ENCODE peak calls at places on chromosomes 13 and 19, in four cellular contexts. One of them, this sample, is unnamed. For H3K4me1, the result is how much of the 10 kb centered on the place peaks cover.

GRCh38 chr13:75308222-75308621 is 173.7 kb downstream of the TBC1D4 start:
- DNase-seq in endothelial cell of umbilical vein: no peak
- DNase-seq in IMR-90: peak
- DNase-seq in neuronal stem cell: no peak
- DNase-seq in this sample: no peak

GRCh38 chr19:45151821-45152503 is 8.8 kb downstream of the NKPD1 start:
- DNase-seq in IMR-90: no peak
- DNase-seq in neuronal stem cell: no peak
- DNase-seq in endothelial cell of umbilical vein: no peak
- DNase-seq in this sample: no peak

GRCh38 chr19:6066661-6067646 is 43.3 kb downstream of the RFX2 start:
- DNase-seq in endothelial cell of umbilical vein: peak
- DNase-seq in IMR-90: peak
- DNase-seq in neuronal stem cell: peak
- DNase-seq in this sample: peak

GRCh38 chr19:40707615-40708014 is 9.1 kb downstream of the COQ8B start:
- DNase-seq in IMR-90: no peak
- DNase-seq in endothelial cell of umbilical vein: no peak
- DNase-seq in neuronal stem cell: no peak
- DNase-seq in this sample: no peak

GRCh38 chr13:44575035-44575434 is 1.1 kb downstream of the TSC22D1 start:
- DNase-seq in IMR-90: no peak
- DNase-seq in neuronal stem cell: no peak
- DNase-seq in endothelial cell of umbilical vein: no peak
- DNase-seq in this sample: no peak

GRCh38 chr19:51325161-51325979 is 13.9 kb downstream of the IGLON5 start:
- DNase-seq in neuronal stem cell: no peak
- DNase-seq in IMR-90: no peak
- DNase-seq in endothelial cell of umbilical vein: no peak
- DNase-seq in this sample: no peak

GRCh38 chr13:107271226-107271625 is 703.3 kb upstream of the ARGLU1 start:
- DNase-seq in endothelial cell of umbilical vein: peak
- DNase-seq in IMR-90: peak
- DNase-seq in neuronal stem cell: no peak
- DNase-seq in this sample: peak

GRCh38 chr13:76992548-76993001 is 694 bp downstream of the CLN5 start:
- DNase-seq in endothelial cell of umbilical vein: peak
- DNase-seq in neuronal stem cell: peak
- DNase-seq in IMR-90: peak
- DNase-seq in this sample: peak

GRCh38 chr19:5974721-5975387 is 3.1 kb downstream of the RANBP3 start:
- DNase-seq in IMR-90: peak
- DNase-seq in neuronal stem cell: no peak
- DNase-seq in endothelial cell of umbilical vein: no peak
- DNase-seq in this sample: no peak

GRCh38 chr19:17718467-17718987 is 753 bp upstream of the MAP1S start:
- DNase-seq in IMR-90: no peak
- DNase-seq in neuronal stem cell: no peak
- DNase-seq in endothelial cell of umbilical vein: no peak
- DNase-seq in this sample: no peak

GRCh38 chr13:94731028-94731427 is 18.7 kb upstream of the SOX21 start:
- DNase-seq in neuronal stem cell: no peak
- DNase-seq in IMR-90: no peak
- DNase-seq in endothelial cell of umbilical vein: no peak
- DNase-seq in this sample: no peak

GRCh38 chr19:33377586-33378475 is 4.3 kb downstream of the CEBPG start:
- DNase-seq in endothelial cell of umbilical vein: peak
- DNase-seq in IMR-90: no peak
- DNase-seq in neuronal stem cell: no peak
- DNase-seq in this sample: no peak

GRCh38 chr13:24301434-24301833 is 7.9 kb upstream of the C1QTNF9 start:
- DNase-seq in IMR-90: no peak
- DNase-seq in endothelial cell of umbilical vein: no peak
- DNase-seq in neuronal stem cell: no peak
- DNase-seq in this sample: no peak

GRCh38 chr13:110610955-110611595 is 4.3 kb upstream of the NAXD start:
- DNase-seq in IMR-90: peak
- DNase-seq in neuronal stem cell: no peak
- DNase-seq in endothelial cell of umbilical vein: no peak
- DNase-seq in this sample: no peak

GRCh38 chr13:40536443-40537113 is 129.9 kb downstream of the FOXO1 start:
- DNase-seq in IMR-90: no peak
- DNase-seq in neuronal stem cell: no peak
- DNase-seq in endothelial cell of umbilical vein: peak
- DNase-seq in this sample: no peak

GRCh38 chr19:17645339-17645963 is 42.7 kb downstream of the UNC13A start:
- DNase-seq in IMR-90: no peak
- DNase-seq in neuronal stem cell: no peak
- DNase-seq in endothelial cell of umbilical vein: no peak
- DNase-seq in this sample: no peak

GRCh38 chr19:16581145-16581970 is 9.1 kb upstream of the SLC35E1 start:
- DNase-seq in endothelial cell of umbilical vein: no peak
- DNase-seq in neuronal stem cell: no peak
- DNase-seq in IMR-90: no peak
- DNase-seq in this sample: no peak

GRCh38 chr13:109687559-109688448 is 98.6 kb downstream of the IRS2 start:
- DNase-seq in neuronal stem cell: no peak
- DNase-seq in IMR-90: no peak
- DNase-seq in endothelial cell of umbilical vein: no peak
- DNase-seq in this sample: no peak

GRCh38 chr13:25214371-25215252 is 42.5 kb upstream of the AMER2 start:
- DNase-seq in IMR-90: peak
- DNase-seq in endothelial cell of umbilical vein: no peak
- DNase-seq in neuronal stem cell: no peak
- DNase-seq in this sample: no peak

GRCh38 chr13:75139291-75139690 is 342.7 kb downstream of the TBC1D4 start:
- DNase-seq in endothelial cell of umbilical vein: no peak
- DNase-seq in neuronal stem cell: no peak
- DNase-seq in IMR-90: peak
- DNase-seq in this sample: peak

GRCh38 chr13:71962735-71963134 is 95.7 kb upstream of the DACH1 start:
- DNase-seq in endothelial cell of umbilical vein: no peak
- DNase-seq in IMR-90: no peak
- DNase-seq in neuronal stem cell: no peak
- DNase-seq in this sample: no peak

GRCh38 chr19:4083677-4084546 is 17.2 kb upstream of the ZBTB7A start:
- DNase-seq in IMR-90: no peak
- DNase-seq in neuronal stem cell: no peak
- DNase-seq in endothelial cell of umbilical vein: no peak
- DNase-seq in this sample: no peak

GRCh38 chr19:15156391-15156790 is 44.4 kb downstream of the NOTCH3 start:
- DNase-seq in IMR-90: no peak
- DNase-seq in neuronal stem cell: no peak
- DNase-seq in endothelial cell of umbilical vein: no peak
- DNase-seq in this sample: no peak

GRCh38 chr19:55165952-55166529 is 372 bp downstream of the DNAAF3 start:
- DNase-seq in endothelial cell of umbilical vein: peak
- DNase-seq in neuronal stem cell: peak
- DNase-seq in IMR-90: peak
- DNase-seq in this sample: peak

GRCh38 chr13:70087247-70087646 is 20.4 kb upstream of the ATXN8OS start:
- DNase-seq in IMR-90: no peak
- DNase-seq in neuronal stem cell: no peak
- DNase-seq in endothelial cell of umbilical vein: no peak
- DNase-seq in this sample: no peak

GRCh38 chr13:98447881-98448641 is 128.8 kb downstream of the STK24 start:
- DNase-seq in endothelial cell of umbilical vein: peak
- DNase-seq in neuronal stem cell: peak
- DNase-seq in IMR-90: no peak
- DNase-seq in this sample: no peak

GRCh38 chr13:41053384-41053826 is 7.9 kb upstream of the WBP4 start:
- DNase-seq in endothelial cell of umbilical vein: no peak
- DNase-seq in neuronal stem cell: no peak
- DNase-seq in IMR-90: peak
- DNase-seq in this sample: peak

GRCh38 chr13:42395066-42395821 is 123.3 kb downstream of the AKAP11 start:
- DNase-seq in IMR-90: no peak
- DNase-seq in neuronal stem cell: no peak
- DNase-seq in endothelial cell of umbilical vein: no peak
- DNase-seq in this sample: no peak

DNA sequence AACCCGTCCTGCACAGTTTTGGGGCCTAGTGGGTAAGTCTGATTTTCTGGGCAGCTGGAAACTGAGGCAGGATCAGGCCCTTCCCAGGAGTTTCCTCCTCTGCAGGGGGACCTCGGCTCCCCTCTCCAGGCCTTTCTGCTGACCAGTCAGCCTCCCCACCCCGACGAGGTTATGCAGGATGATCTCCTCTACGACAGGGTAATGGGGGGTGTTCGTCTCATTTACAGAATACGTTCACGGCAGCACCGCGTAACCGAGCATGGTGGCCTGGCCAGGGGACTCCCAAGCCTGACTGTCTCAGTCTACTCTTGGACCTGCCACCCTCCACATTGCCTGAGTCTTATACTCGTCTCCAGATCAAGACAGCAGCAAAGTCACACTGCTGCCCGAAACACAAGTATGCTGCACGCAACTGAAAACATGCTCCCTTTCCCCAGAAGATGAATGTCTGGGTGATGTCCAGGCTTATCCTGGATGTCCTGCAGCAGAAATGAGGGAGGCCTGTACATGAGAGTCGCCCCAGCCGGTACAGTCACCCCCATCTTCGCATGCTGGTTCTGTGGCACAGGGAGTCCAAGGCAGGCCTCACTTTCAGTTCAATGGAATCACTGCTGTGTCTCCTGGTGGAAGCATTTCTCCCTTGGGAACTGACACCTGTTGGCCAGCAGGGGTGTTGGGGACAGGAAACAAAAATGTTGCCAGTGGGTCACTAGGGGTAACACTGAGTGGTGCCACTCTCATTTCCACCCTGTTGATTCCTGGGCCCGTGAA is 120.8 kb downstream of the SOX1 start:
- DNase-seq in IMR-90: no peak
- DNase-seq in neuronal stem cell: no peak
- DNase-seq in endothelial cell of umbilical vein: no peak
- DNase-seq in this sample: no peak
- H3K4me1 ChIP-seq in IMR-90: under half
- H3K4me1 ChIP-seq in neuronal stem cell: under half
- H3K4me1 ChIP-seq in endothelial cell of umbilical vein: under half
- H3K4me1 ChIP-seq in this sample: under half

GRCh38 chr19:46710687-46711086 is 6.2 kb downstream of the PRKD2 start:
- DNase-seq in endothelial cell of umbilical vein: no peak
- DNase-seq in neuronal stem cell: no peak
- DNase-seq in IMR-90: no peak
- DNase-seq in this sample: no peak
- H3K9ac ChIP-seq in endothelial cell of umbilical vein: no peak
- H3K9ac ChIP-seq in neuronal stem cell: no peak
- H3K9ac ChIP-seq in IMR-90: no peak
- H3K9ac ChIP-seq in this sample: no peak

GRCh38 chr19:2487780-2488330 is 11.9 kb downstream of the GADD45B start:
- DNase-seq in neuronal stem cell: no peak
- DNase-seq in IMR-90: no peak
- DNase-seq in endothelial cell of umbilical vein: no peak
- DNase-seq in this sample: no peak

GRCh38 chr19:2488942-2489731 is 13.2 kb downstream of the GADD45B start:
- DNase-seq in IMR-90: no peak
- DNase-seq in endothelial cell of umbilical vein: peak
- DNase-seq in neuronal stem cell: no peak
- DNase-seq in this sample: peak

GRCh38 chr19:2487090-2487489 is 11.2 kb downstream of the GADD45B start:
- DNase-seq in IMR-90: no peak
- DNase-seq in endothelial cell of umbilical vein: no peak
- DNase-seq in neuronal stem cell: no peak
- DNase-seq in this sample: no peak

GRCh38 chr19:2490659-2491058 is 14.7 kb downstream of the GADD45B start:
- DNase-seq in neuronal stem cell: no peak
- DNase-seq in endothelial cell of umbilical vein: no peak
- DNase-seq in IMR-90: no peak
- DNase-seq in this sample: no peak

GRCh38 chr19:2488405-2488941 is 12.5 kb downstream of the GADD45B start:
- DNase-seq in neuronal stem cell: no peak
- DNase-seq in endothelial cell of umbilical vein: no peak
- DNase-seq in IMR-90: no peak
- DNase-seq in this sample: no peak
- H3K4me3 ChIP-seq in neuronal stem cell: no peak
- H3K4me3 ChIP-seq in endothelial cell of umbilical vein: peak
- H3K4me3 ChIP-seq in IMR-90: no peak
- H3K4me3 ChIP-seq in this sample: peak

GRCh38 chr13:86425127-86425526 is 625.9 kb upstream of the SLITRK6 start:
- DNase-seq in endothelial cell of umbilical vein: no peak
- DNase-seq in IMR-90: no peak
- DNase-seq in neuronal stem cell: no peak
- DNase-seq in this sample: no peak

DNA sequence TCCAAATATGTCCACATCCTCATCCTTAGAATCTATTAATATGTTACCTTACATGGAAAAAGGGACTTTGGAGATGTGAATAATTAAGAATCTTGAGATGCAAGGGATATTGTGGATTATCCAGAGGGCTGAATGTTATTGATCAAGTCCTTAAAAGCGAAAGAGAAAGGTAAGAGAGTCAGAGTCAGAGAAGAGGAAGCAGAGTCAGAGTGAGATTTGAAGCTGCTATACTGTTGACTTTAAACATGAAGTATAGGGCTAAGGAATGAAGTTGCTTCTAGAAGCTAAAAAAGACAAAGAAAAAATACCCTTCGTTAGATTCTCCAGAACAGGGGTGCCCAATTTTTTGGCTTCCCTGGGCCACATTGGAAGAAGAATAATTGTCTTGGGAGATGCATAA is 627.2 kb upstream of the SLITRK6 start:
- DNase-seq in endothelial cell of umbilical vein: no peak
- DNase-seq in IMR-90: no peak
- DNase-seq in neuronal stem cell: no peak
- DNase-seq in this sample: no peak
- H3K4me1 ChIP-seq in endothelial cell of umbilical vein: under half
- H3K4me1 ChIP-seq in IMR-90: under half
- H3K4me1 ChIP-seq in neuronal stem cell: under half
- H3K4me1 ChIP-seq in this sample: under half

DNA sequence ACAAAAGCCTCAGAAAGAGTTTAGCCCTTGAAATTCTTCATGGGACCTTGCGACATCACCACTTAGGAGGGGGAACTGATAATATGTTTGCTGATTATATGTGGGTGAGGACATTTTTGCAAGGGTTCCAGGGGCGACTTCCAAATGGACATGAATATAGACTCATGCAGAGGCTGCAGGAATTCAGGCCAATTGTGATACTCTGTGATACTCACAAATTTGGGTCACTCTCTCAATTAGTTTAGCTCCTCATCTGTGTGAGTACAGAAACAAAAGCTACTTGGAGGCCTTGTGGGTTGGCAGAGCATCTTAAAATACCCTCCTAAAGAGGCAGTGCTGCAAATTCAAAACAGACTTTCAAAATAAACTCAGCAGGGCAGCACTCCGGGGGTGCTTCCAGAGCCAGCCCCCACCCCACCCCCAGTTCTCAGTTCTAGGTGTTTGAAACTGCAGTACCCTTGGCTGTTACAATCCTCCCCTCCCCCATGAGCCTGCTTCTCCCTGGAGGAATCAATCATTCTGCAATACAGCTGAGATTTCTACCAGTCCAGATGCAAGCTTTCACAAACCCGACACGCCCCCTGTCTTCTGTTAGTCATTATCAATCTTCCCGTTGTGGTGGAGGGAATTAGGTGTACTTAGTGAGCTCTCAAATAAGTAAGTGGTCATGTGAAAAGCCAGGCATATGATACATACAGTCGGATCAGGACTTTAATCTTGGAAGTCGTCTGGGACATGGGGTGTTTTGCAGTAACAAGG is 96.9 kb upstream of the MBNL2 start:
- DNase-seq in IMR-90: peak
- DNase-seq in neuronal stem cell: no peak
- DNase-seq in endothelial cell of umbilical vein: no peak
- DNase-seq in this sample: peak
- H3K9ac ChIP-seq in IMR-90: peak
- H3K9ac ChIP-seq in neuronal stem cell: no peak
- H3K9ac ChIP-seq in endothelial cell of umbilical vein: no peak
- H3K9ac ChIP-seq in this sample: peak